ENCODE peak calls at places on chromosomes 3 and 15, in nine cellular contexts. One of them, this sample, is unnamed.

GRCh38 chr15:52419494-52419893 is 109.2 kb downstream of the MYO5A start:
- DNase-seq in small intestine: no peak
- DNase-seq in ovary: no peak
- DNase-seq in WERI-Rb-1: no peak
- DNase-seq in MG63: no peak
- DNase-seq in SJSA1: no peak
- DNase-seq in A549: no peak
- DNase-seq in neuronal stem cell: no peak
- DNase-seq in cardiac muscle cell: no peak
- DNase-seq in this sample: no peak

GRCh38 chr3:38479431-38480092 is 16.6 kb upstream of the EXOG start:
- DNase-seq in neuronal stem cell: no peak
- DNase-seq in small intestine: peak; percentile 72
- DNase-seq in ovary: peak; percentile 64
- DNase-seq in A549: peak; percentile 79
- DNase-seq in cardiac muscle cell: peak; percentile 71
- DNase-seq in WERI-Rb-1: peak; percentile 49
- DNase-seq in MG63: peak; percentile 37
- DNase-seq in SJSA1: peak; percentile 39
- DNase-seq in this sample: peak; percentile 89

GRCh38 chr15:71336671-71337070 is 221.4 kb downstream of the THSD4 start:
- DNase-seq in neuronal stem cell: no peak
- DNase-seq in A549: no peak
- DNase-seq in WERI-Rb-1: no peak
- DNase-seq in SJSA1: no peak
- DNase-seq in MG63: no peak
- DNase-seq in cardiac muscle cell: no peak
- DNase-seq in ovary: no peak
- DNase-seq in small intestine: no peak
- DNase-seq in this sample: no peak

GRCh38 chr15:77836901-77837648 is 204.4 kb upstream of the LINGO1 start:
- DNase-seq in WERI-Rb-1: no peak
- DNase-seq in ovary: no peak
- DNase-seq in small intestine: no peak
- DNase-seq in SJSA1: no peak
- DNase-seq in MG63: no peak
- DNase-seq in A549: no peak
- DNase-seq in cardiac muscle cell: no peak
- DNase-seq in neuronal stem cell: no peak
- DNase-seq in this sample: no peak

GRCh38 chr3:138928727-138929372 is 18.1 kb downstream of the FOXL2 start:
- DNase-seq in ovary: no peak
- DNase-seq in SJSA1: no peak
- DNase-seq in MG63: no peak
- DNase-seq in neuronal stem cell: no peak
- DNase-seq in cardiac muscle cell: no peak
- DNase-seq in A549: no peak
- DNase-seq in WERI-Rb-1: no peak
- DNase-seq in small intestine: no peak
- DNase-seq in this sample: no peak

GRCh38 chr15:81235781-81236507 is 39.3 kb downstream of the IL16 start:
- DNase-seq in MG63: peak; percentile 76
- DNase-seq in cardiac muscle cell: no peak
- DNase-seq in SJSA1: peak; percentile 88
- DNase-seq in small intestine: no peak
- DNase-seq in neuronal stem cell: no peak
- DNase-seq in A549: no peak
- DNase-seq in ovary: peak; percentile 35
- DNase-seq in WERI-Rb-1: no peak
- DNase-seq in this sample: peak; percentile 72

GRCh38 chr15:29452881-29453731 is 183.5 kb upstream of the NSMCE3 start:
- DNase-seq in SJSA1: no peak
- DNase-seq in cardiac muscle cell: peak; percentile 3
- DNase-seq in ovary: no peak
- DNase-seq in WERI-Rb-1: no peak
- DNase-seq in small intestine: no peak
- DNase-seq in MG63: no peak
- DNase-seq in A549: no peak
- DNase-seq in neuronal stem cell: no peak
- DNase-seq in this sample: no peak

GRCh38 chr3:65473746-65474145 is 565.0 kb downstream of the MAGI1 start:
- DNase-seq in A549: no peak
- DNase-seq in neuronal stem cell: no peak
- DNase-seq in cardiac muscle cell: no peak
- DNase-seq in small intestine: no peak
- DNase-seq in MG63: peak; percentile 19
- DNase-seq in WERI-Rb-1: no peak
- DNase-seq in SJSA1: no peak
- DNase-seq in ovary: no peak
- DNase-seq in this sample: no peak

GRCh38 chr3:174533286-174533685 is 325.8 kb upstream of the NAALADL2 start:
- DNase-seq in neuronal stem cell: no peak
- DNase-seq in A549: no peak
- DNase-seq in MG63: no peak
- DNase-seq in ovary: no peak
- DNase-seq in small intestine: no peak
- DNase-seq in WERI-Rb-1: no peak
- DNase-seq in cardiac muscle cell: no peak
- DNase-seq in SJSA1: peak; percentile 25
- DNase-seq in this sample: no peak

GRCh38 chr3:150385296-150386242 is 22.5 kb upstream of the TSC22D2 start:
- DNase-seq in WERI-Rb-1: no peak
- DNase-seq in SJSA1: no peak
- DNase-seq in A549: no peak
- DNase-seq in ovary: no peak
- DNase-seq in cardiac muscle cell: no peak
- DNase-seq in MG63: no peak
- DNase-seq in small intestine: no peak
- DNase-seq in neuronal stem cell: no peak
- DNase-seq in this sample: no peak

GRCh38 chr3:171459130-171459941 is 869 bp downstream of the TNIK start:
- DNase-seq in neuronal stem cell: peak; percentile 15
- DNase-seq in ovary: peak; percentile 27
- DNase-seq in small intestine: peak; percentile 73
- DNase-seq in MG63: peak; percentile 13
- DNase-seq in A549: no peak
- DNase-seq in WERI-Rb-1: peak; percentile 35
- DNase-seq in SJSA1: peak; percentile 15
- DNase-seq in cardiac muscle cell: peak; percentile 49
- DNase-seq in this sample: no peak

GRCh38 chr15:51647128-51647562 is 24.6 kb upstream of the DMXL2 start:
- DNase-seq in MG63: peak; percentile 77
- DNase-seq in WERI-Rb-1: no peak
- DNase-seq in cardiac muscle cell: no peak
- DNase-seq in small intestine: peak; percentile 93
- DNase-seq in ovary: no peak
- DNase-seq in SJSA1: no peak
- DNase-seq in neuronal stem cell: no peak
- DNase-seq in A549: no peak
- DNase-seq in this sample: no peak

GRCh38 chr15:81301815-81302399 is 22.0 kb downstream of the STARD5 start:
- DNase-seq in cardiac muscle cell: no peak
- DNase-seq in small intestine: no peak
- DNase-seq in ovary: no peak
- DNase-seq in SJSA1: no peak
- DNase-seq in MG63: no peak
- DNase-seq in neuronal stem cell: no peak
- DNase-seq in WERI-Rb-1: no peak
- DNase-seq in A549: no peak
- DNase-seq in this sample: no peak

GRCh38 chr3:9660972-9661371 is 11.7 kb downstream of the MTMR14 start:
- DNase-seq in SJSA1: no peak
- DNase-seq in neuronal stem cell: no peak
- DNase-seq in A549: no peak
- DNase-seq in cardiac muscle cell: no peak
- DNase-seq in small intestine: no peak
- DNase-seq in MG63: no peak
- DNase-seq in WERI-Rb-1: no peak
- DNase-seq in ovary: no peak
- DNase-seq in this sample: no peak

GRCh38 chr3:99114565-99115291 is 213.2 kb upstream of the DCBLD2 start:
- DNase-seq in SJSA1: no peak
- DNase-seq in A549: no peak
- DNase-seq in cardiac muscle cell: peak; percentile 31
- DNase-seq in neuronal stem cell: peak; percentile 21
- DNase-seq in MG63: peak; percentile 28
- DNase-seq in WERI-Rb-1: peak; percentile 53
- DNase-seq in small intestine: no peak
- DNase-seq in ovary: no peak
- DNase-seq in this sample: no peak

GRCh38 chr15:89139613-89140499 is 51.6 kb downstream of the ABHD2 start:
- DNase-seq in MG63: no peak
- DNase-seq in ovary: no peak
- DNase-seq in neuronal stem cell: no peak
- DNase-seq in small intestine: no peak
- DNase-seq in A549: no peak
- DNase-seq in SJSA1: peak; percentile 34
- DNase-seq in WERI-Rb-1: no peak
- DNase-seq in cardiac muscle cell: peak; percentile 20
- DNase-seq in this sample: no peak

GRCh38 chr15:51086409-51086808 is 8.3 kb downstream of the TNFAIP8L3 start:
- DNase-seq in cardiac muscle cell: no peak
- DNase-seq in WERI-Rb-1: no peak
- DNase-seq in A549: no peak
- DNase-seq in MG63: no peak
- DNase-seq in neuronal stem cell: no peak
- DNase-seq in small intestine: no peak
- DNase-seq in SJSA1: no peak
- DNase-seq in ovary: no peak
- DNase-seq in this sample: no peak

GRCh38 chr3:4426782-4427344 is 40.2 kb downstream of the SUMF1 start:
- DNase-seq in small intestine: peak; percentile 7
- DNase-seq in neuronal stem cell: no peak
- DNase-seq in SJSA1: peak; percentile 14
- DNase-seq in cardiac muscle cell: peak; percentile 51
- DNase-seq in A549: no peak
- DNase-seq in WERI-Rb-1: no peak
- DNase-seq in MG63: no peak
- DNase-seq in ovary: no peak
- DNase-seq in this sample: no peak

GRCh38 chr3:4429648-4430350 is 37.3 kb downstream of the SUMF1 start:
- DNase-seq in small intestine: no peak
- DNase-seq in SJSA1: no peak
- DNase-seq in ovary: no peak
- DNase-seq in MG63: no peak
- DNase-seq in WERI-Rb-1: no peak
- DNase-seq in cardiac muscle cell: no peak
- DNase-seq in neuronal stem cell: no peak
- DNase-seq in A549: no peak
- DNase-seq in this sample: no peak

GRCh38 chr3:4426261-4426781 is 40.7 kb downstream of the SUMF1 start:
- DNase-seq in cardiac muscle cell: no peak
- DNase-seq in ovary: no peak
- DNase-seq in MG63: no peak
- DNase-seq in WERI-Rb-1: no peak
- DNase-seq in small intestine: no peak
- DNase-seq in SJSA1: no peak
- DNase-seq in neuronal stem cell: no peak
- DNase-seq in A549: no peak
- DNase-seq in this sample: no peak

GRCh38 chr3:4432233-4432632 is 34.8 kb downstream of the SUMF1 start:
- DNase-seq in MG63: no peak
- DNase-seq in WERI-Rb-1: no peak
- DNase-seq in neuronal stem cell: no peak
- DNase-seq in small intestine: no peak
- DNase-seq in ovary: no peak
- DNase-seq in cardiac muscle cell: no peak
- DNase-seq in SJSA1: no peak
- DNase-seq in A549: no peak
- DNase-seq in this sample: no peak
- H3K9me3 ChIP-seq in MG63: no peaks in the 10 kb centered on the region
- H3K9me3 ChIP-seq in WERI-Rb-1: no peaks in the 10 kb centered on the region
- H3K9me3 ChIP-seq in neuronal stem cell: no peaks in the 10 kb centered on the region
- H3K9me3 ChIP-seq in small intestine: no peaks in the 10 kb centered on the region
- H3K9me3 ChIP-seq in ovary: no peaks in the 10 kb centered on the region
- H3K9me3 ChIP-seq in cardiac muscle cell: no peaks in the 10 kb centered on the region
- H3K9me3 ChIP-seq in SJSA1: no peaks in the 10 kb centered on the region
- H3K9me3 ChIP-seq in A549: no peaks in the 10 kb centered on the region
- H3K9me3 ChIP-seq in this sample: no peaks in the 10 kb centered on the region

GRCh38 chr15:33044598-33044997 is 149.9 kb downstream of the FMN1 start:
- DNase-seq in neuronal stem cell: no peak
- DNase-seq in MG63: no peak
- DNase-seq in small intestine: no peak
- DNase-seq in ovary: no peak
- DNase-seq in WERI-Rb-1: no peak
- DNase-seq in A549: no peak
- DNase-seq in SJSA1: no peak
- DNase-seq in cardiac muscle cell: no peak
- DNase-seq in this sample: no peak
- H3K9me3 ChIP-seq in neuronal stem cell: peaks cover 4% of the 10 kb centered on the region
- H3K9me3 ChIP-seq in MG63: peaks cover 20% of the 10 kb centered on the region
- H3K9me3 ChIP-seq in small intestine: no peaks in the 10 kb centered on the region
- H3K9me3 ChIP-seq in ovary: no peaks in the 10 kb centered on the region
- H3K9me3 ChIP-seq in WERI-Rb-1: peaks cover 10% of the 10 kb centered on the region
- H3K9me3 ChIP-seq in A549: peaks cover 29% of the 10 kb centered on the region
- H3K9me3 ChIP-seq in SJSA1: peaks cover 14% of the 10 kb centered on the region
- H3K9me3 ChIP-seq in cardiac muscle cell: no peaks in the 10 kb centered on the region
- H3K9me3 ChIP-seq in this sample: peaks cover 11% of the 10 kb centered on the region

DNA sequence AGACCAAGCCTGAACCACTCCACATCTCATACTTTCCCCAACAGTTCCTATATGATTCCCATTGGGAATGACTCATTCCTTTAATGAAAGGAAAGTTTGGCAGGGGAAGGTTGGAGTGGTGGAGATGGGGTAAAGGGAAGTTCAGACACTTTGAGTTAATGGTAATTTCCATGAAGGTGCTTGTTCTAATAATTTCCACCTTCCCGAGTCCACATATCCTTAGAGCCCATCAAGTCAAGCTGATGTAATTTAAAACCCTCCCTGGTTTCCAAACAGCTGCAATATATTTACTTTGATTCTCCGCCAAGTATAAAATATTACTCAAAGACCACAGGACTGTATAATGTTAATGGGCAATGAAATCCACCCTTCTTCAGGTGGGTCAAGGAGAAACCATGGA is 95.0 kb upstream of the GALNT15 start:
- DNase-seq in ovary: no peak
- DNase-seq in cardiac muscle cell: no peak
- DNase-seq in SJSA1: no peak
- DNase-seq in small intestine: no peak
- DNase-seq in neuronal stem cell: no peak
- DNase-seq in WERI-Rb-1: no peak
- DNase-seq in MG63: no peak
- DNase-seq in A549: no peak
- DNase-seq in this sample: no peak
- H3K9me3 ChIP-seq in ovary: no peaks in the 10 kb centered on the region
- H3K9me3 ChIP-seq in cardiac muscle cell: no peaks in the 10 kb centered on the region
- H3K9me3 ChIP-seq in SJSA1: peaks cover 4% of the 10 kb centered on the region
- H3K9me3 ChIP-seq in small intestine: no peaks in the 10 kb centered on the region
- H3K9me3 ChIP-seq in neuronal stem cell: peaks cover 6% of the 10 kb centered on the region
- H3K9me3 ChIP-seq in WERI-Rb-1: peaks cover 9% of the 10 kb centered on the region
- H3K9me3 ChIP-seq in MG63: peaks cover 10% of the 10 kb centered on the region
- H3K9me3 ChIP-seq in A549: peaks cover 38% of the 10 kb centered on the region
- H3K9me3 ChIP-seq in this sample: no peaks in the 10 kb centered on the region

DNA sequence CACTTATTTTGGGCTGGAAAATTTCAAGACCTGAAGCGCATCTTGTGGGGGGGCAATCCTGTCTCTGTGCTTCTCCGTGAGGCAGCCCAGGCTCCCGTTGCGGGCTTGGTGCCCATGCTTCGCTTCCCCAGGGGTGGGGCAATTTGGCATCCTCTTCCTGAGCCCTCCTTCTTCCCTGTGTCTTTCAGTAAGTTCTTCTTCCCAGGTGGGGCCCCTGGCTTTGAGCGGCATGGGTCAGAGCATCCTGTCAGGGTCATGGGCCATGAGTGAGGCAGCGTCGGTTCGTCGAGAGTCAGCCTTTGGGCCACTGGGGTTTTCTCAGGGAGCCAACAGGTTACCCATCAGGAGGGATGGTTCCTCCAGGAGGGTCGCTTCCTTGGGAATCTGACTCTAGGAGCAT is 200.7 kb downstream of the UBE3A start:
- DNase-seq in ovary: peak; percentile 3
- DNase-seq in WERI-Rb-1: no peak
- DNase-seq in cardiac muscle cell: no peak
- DNase-seq in SJSA1: no peak
- DNase-seq in MG63: no peak
- DNase-seq in neuronal stem cell: no peak
- DNase-seq in A549: no peak
- DNase-seq in small intestine: no peak
- DNase-seq in this sample: no peak
- H3K9me3 ChIP-seq in ovary: no peaks in the 10 kb centered on the region
- H3K9me3 ChIP-seq in WERI-Rb-1: peaks cover 8% of the 10 kb centered on the region
- H3K9me3 ChIP-seq in cardiac muscle cell: no peaks in the 10 kb centered on the region
- H3K9me3 ChIP-seq in SJSA1: peaks cover 3% of the 10 kb centered on the region
- H3K9me3 ChIP-seq in MG63: no peaks in the 10 kb centered on the region
- H3K9me3 ChIP-seq in neuronal stem cell: peaks cover 67% of the 10 kb centered on the region
- H3K9me3 ChIP-seq in A549: no peaks in the 10 kb centered on the region
- H3K9me3 ChIP-seq in small intestine: peaks cover 6% of the 10 kb centered on the region
- H3K9me3 ChIP-seq in this sample: no peaks in the 10 kb centered on the region

This sample was measured in esophagus muscularis mucosa.